ENCODE peak calls at places on chromosome 19, in seven cellular contexts. One of them, this sample, is unnamed.

GRCh38 chr19:16654151-16654550 is 5.8 kb downstream of the SMIM7 start:
- DNase-seq in activated CD4-positive, alpha-beta memory T cell treated with anti-CD3 and anti-CD28 coated beads, Interleukin-2, amount 10 ng/mL, durations not matched to agents 7 days and 5 days: no peak
- DNase-seq in mammary epithelial cell: no peak
- DNase-seq in activated naive CD8-positive, alpha-beta T cell treated with anti-CD3 and anti-CD28 coated beads, Interleukin-2, amount 50 U/mL, for 24 hours: no peak
- DNase-seq in body of pancreas: no peak
- DNase-seq in RWPE1: peak; percentile 48
- DNase-seq in globus pallidus: no peak
- DNase-seq in this sample: no peak

GRCh38 chr19:12777217-12778019 is 2.1 kb upstream of the HOOK2 start:
- DNase-seq in RWPE1: peak; percentile 73
- DNase-seq in globus pallidus: peak; percentile 78
- DNase-seq in activated naive CD8-positive, alpha-beta T cell treated with anti-CD3 and anti-CD28 coated beads, Interleukin-2, amount 50 U/mL, for 24 hours: peak; percentile 90
- DNase-seq in activated CD4-positive, alpha-beta memory T cell treated with anti-CD3 and anti-CD28 coated beads, Interleukin-2, amount 10 ng/mL, durations not matched to agents 7 days and 5 days: peak; percentile 85
- DNase-seq in mammary epithelial cell: peak; percentile 63
- DNase-seq in body of pancreas: peak; percentile 81
- DNase-seq in this sample: peak; percentile 83

GRCh38 chr19:46447006-46447405 is 18.3 kb upstream of the PNMA8C start:
- DNase-seq in activated naive CD8-positive, alpha-beta T cell treated with anti-CD3 and anti-CD28 coated beads, Interleukin-2, amount 50 U/mL, for 24 hours: no peak
- DNase-seq in globus pallidus: no peak
- DNase-seq in RWPE1: no peak
- DNase-seq in body of pancreas: no peak
- DNase-seq in activated CD4-positive, alpha-beta memory T cell treated with anti-CD3 and anti-CD28 coated beads, Interleukin-2, amount 10 ng/mL, durations not matched to agents 7 days and 5 days: no peak
- DNase-seq in mammary epithelial cell: no peak
- DNase-seq in this sample: no peak

GRCh38 chr19:47540748-47541147 is 25.9 kb upstream of the NAPA start:
- DNase-seq in mammary epithelial cell: no peak
- DNase-seq in activated CD4-positive, alpha-beta memory T cell treated with anti-CD3 and anti-CD28 coated beads, Interleukin-2, amount 10 ng/mL, durations not matched to agents 7 days and 5 days: no peak
- DNase-seq in RWPE1: no peak
- DNase-seq in globus pallidus: no peak
- DNase-seq in activated naive CD8-positive, alpha-beta T cell treated with anti-CD3 and anti-CD28 coated beads, Interleukin-2, amount 50 U/mL, for 24 hours: no peak
- DNase-seq in body of pancreas: no peak
- DNase-seq in this sample: peak; percentile 55

GRCh38 chr19:35266904-35267817 is 1.6 kb upstream of the USF2 start:
- DNase-seq in globus pallidus: peak; percentile 59
- DNase-seq in activated CD4-positive, alpha-beta memory T cell treated with anti-CD3 and anti-CD28 coated beads, Interleukin-2, amount 10 ng/mL, durations not matched to agents 7 days and 5 days: peak; percentile 46
- DNase-seq in RWPE1: no peak
- DNase-seq in activated naive CD8-positive, alpha-beta T cell treated with anti-CD3 and anti-CD28 coated beads, Interleukin-2, amount 50 U/mL, for 24 hours: peak; percentile 49
- DNase-seq in mammary epithelial cell: no peak
- DNase-seq in body of pancreas: peak; percentile 53
- DNase-seq in this sample: peak; percentile 67

GRCh38 chr19:1237754-1238372 is at the start of gene CBARP:
- DNase-seq in RWPE1: no peak
- DNase-seq in activated naive CD8-positive, alpha-beta T cell treated with anti-CD3 and anti-CD28 coated beads, Interleukin-2, amount 50 U/mL, for 24 hours: peak; percentile 36
- DNase-seq in body of pancreas: peak; percentile 40
- DNase-seq in activated CD4-positive, alpha-beta memory T cell treated with anti-CD3 and anti-CD28 coated beads, Interleukin-2, amount 10 ng/mL, durations not matched to agents 7 days and 5 days: no peak
- DNase-seq in mammary epithelial cell: no peak
- DNase-seq in globus pallidus: no peak
- DNase-seq in this sample: peak; percentile 77

GRCh38 chr19:15313649-15314279 is 18.6 kb downstream of the BRD4 start:
- DNase-seq in RWPE1: no peak
- DNase-seq in activated naive CD8-positive, alpha-beta T cell treated with anti-CD3 and anti-CD28 coated beads, Interleukin-2, amount 50 U/mL, for 24 hours: no peak
- DNase-seq in globus pallidus: no peak
- DNase-seq in activated CD4-positive, alpha-beta memory T cell treated with anti-CD3 and anti-CD28 coated beads, Interleukin-2, amount 10 ng/mL, durations not matched to agents 7 days and 5 days: no peak
- DNase-seq in mammary epithelial cell: no peak
- DNase-seq in body of pancreas: no peak
- DNase-seq in this sample: no peak

GRCh38 chr19:1503089-1503924 is 9.5 kb downstream of the ADAMTSL5 start:
- DNase-seq in RWPE1: no peak
- DNase-seq in mammary epithelial cell: no peak
- DNase-seq in globus pallidus: peak; percentile 30
- DNase-seq in activated naive CD8-positive, alpha-beta T cell treated with anti-CD3 and anti-CD28 coated beads, Interleukin-2, amount 50 U/mL, for 24 hours: peak; percentile 83
- DNase-seq in body of pancreas: peak; percentile 43
- DNase-seq in activated CD4-positive, alpha-beta memory T cell treated with anti-CD3 and anti-CD28 coated beads, Interleukin-2, amount 10 ng/mL, durations not matched to agents 7 days and 5 days: peak; percentile 72
- DNase-seq in this sample: peak; percentile 84

GRCh38 chr19:38538386-38538785 is 79.4 kb downstream of the MAP4K1 start:
- DNase-seq in mammary epithelial cell: no peak
- DNase-seq in globus pallidus: peak; percentile 60
- DNase-seq in RWPE1: no peak
- DNase-seq in activated naive CD8-positive, alpha-beta T cell treated with anti-CD3 and anti-CD28 coated beads, Interleukin-2, amount 50 U/mL, for 24 hours: no peak
- DNase-seq in activated CD4-positive, alpha-beta memory T cell treated with anti-CD3 and anti-CD28 coated beads, Interleukin-2, amount 10 ng/mL, durations not matched to agents 7 days and 5 days: no peak
- DNase-seq in body of pancreas: peak; percentile 31
- DNase-seq in this sample: no peak

GRCh38 chr19:38685666-38686529 is 38.4 kb downstream of the ACTN4 start:
- DNase-seq in body of pancreas: peak; percentile 44
- DNase-seq in activated CD4-positive, alpha-beta memory T cell treated with anti-CD3 and anti-CD28 coated beads, Interleukin-2, amount 10 ng/mL, durations not matched to agents 7 days and 5 days: peak; percentile 42
- DNase-seq in RWPE1: no peak
- DNase-seq in globus pallidus: no peak
- DNase-seq in mammary epithelial cell: peak; percentile 70
- DNase-seq in activated naive CD8-positive, alpha-beta T cell treated with anti-CD3 and anti-CD28 coated beads, Interleukin-2, amount 50 U/mL, for 24 hours: no peak
- DNase-seq in this sample: no peak

GRCh38 chr19:55902080-55902751 is 29.9 kb downstream of the NLRP13 start:
- DNase-seq in globus pallidus: no peak
- DNase-seq in activated naive CD8-positive, alpha-beta T cell treated with anti-CD3 and anti-CD28 coated beads, Interleukin-2, amount 50 U/mL, for 24 hours: no peak
- DNase-seq in mammary epithelial cell: no peak
- DNase-seq in activated CD4-positive, alpha-beta memory T cell treated with anti-CD3 and anti-CD28 coated beads, Interleukin-2, amount 10 ng/mL, durations not matched to agents 7 days and 5 days: no peak
- DNase-seq in body of pancreas: no peak
- DNase-seq in RWPE1: no peak
- DNase-seq in this sample: no peak

GRCh38 chr19:12821761-12822160 is 12.6 kb downstream of the RTBDN start:
- DNase-seq in mammary epithelial cell: peak; percentile 31
- DNase-seq in body of pancreas: no peak
- DNase-seq in activated CD4-positive, alpha-beta memory T cell treated with anti-CD3 and anti-CD28 coated beads, Interleukin-2, amount 10 ng/mL, durations not matched to agents 7 days and 5 days: no peak
- DNase-seq in globus pallidus: no peak
- DNase-seq in activated naive CD8-positive, alpha-beta T cell treated with anti-CD3 and anti-CD28 coated beads, Interleukin-2, amount 50 U/mL, for 24 hours: no peak
- DNase-seq in RWPE1: no peak
- DNase-seq in this sample: no peak

GRCh38 chr19:13055213-13056051 is 47.2 kb downstream of the LYL1 start:
- DNase-seq in activated CD4-positive, alpha-beta memory T cell treated with anti-CD3 and anti-CD28 coated beads, Interleukin-2, amount 10 ng/mL, durations not matched to agents 7 days and 5 days: no peak
- DNase-seq in activated naive CD8-positive, alpha-beta T cell treated with anti-CD3 and anti-CD28 coated beads, Interleukin-2, amount 50 U/mL, for 24 hours: no peak
- DNase-seq in globus pallidus: no peak
- DNase-seq in mammary epithelial cell: peak; percentile 51
- DNase-seq in RWPE1: peak; percentile 69
- DNase-seq in body of pancreas: peak; percentile 74
- DNase-seq in this sample: no peak

GRCh38 chr19:6495947-6496346 is 6.2 kb downstream of the TUBB4A start:
- DNase-seq in activated naive CD8-positive, alpha-beta T cell treated with anti-CD3 and anti-CD28 coated beads, Interleukin-2, amount 50 U/mL, for 24 hours: no peak
- DNase-seq in body of pancreas: no peak
- DNase-seq in RWPE1: no peak
- DNase-seq in activated CD4-positive, alpha-beta memory T cell treated with anti-CD3 and anti-CD28 coated beads, Interleukin-2, amount 10 ng/mL, durations not matched to agents 7 days and 5 days: no peak
- DNase-seq in globus pallidus: no peak
- DNase-seq in mammary epithelial cell: no peak
- DNase-seq in this sample: peak; percentile 4

GRCh38 chr19:6671960-6672359 is 2.0 kb upstream of the TNFSF14 start:
- DNase-seq in RWPE1: no peak
- DNase-seq in globus pallidus: no peak
- DNase-seq in mammary epithelial cell: no peak
- DNase-seq in body of pancreas: no peak
- DNase-seq in activated CD4-positive, alpha-beta memory T cell treated with anti-CD3 and anti-CD28 coated beads, Interleukin-2, amount 10 ng/mL, durations not matched to agents 7 days and 5 days: no peak
- DNase-seq in activated naive CD8-positive, alpha-beta T cell treated with anti-CD3 and anti-CD28 coated beads, Interleukin-2, amount 50 U/mL, for 24 hours: no peak
- DNase-seq in this sample: no peak

GRCh38 chr19:53612762-53613526 is 18.9 kb upstream of the DPRX start:
- DNase-seq in activated naive CD8-positive, alpha-beta T cell treated with anti-CD3 and anti-CD28 coated beads, Interleukin-2, amount 50 U/mL, for 24 hours: no peak
- DNase-seq in body of pancreas: no peak
- DNase-seq in RWPE1: no peak
- DNase-seq in globus pallidus: no peak
- DNase-seq in mammary epithelial cell: no peak
- DNase-seq in activated CD4-positive, alpha-beta memory T cell treated with anti-CD3 and anti-CD28 coated beads, Interleukin-2, amount 10 ng/mL, durations not matched to agents 7 days and 5 days: no peak
- DNase-seq in this sample: no peak

This sample was measured in GM20000.